ENCODE peak calls at places on chromosome 3, in four cellular contexts. D is AG04450, W is HAP-1, E is T-helper 17 cell. O is an unnamed sample.

GRCh38 chr3:72191211-72191960 is 406.4 kb upstream of the PROK2 start:
- DNase-seq in D (no peak), W (no peak), E (no peak), O (no peak)

GRCh38 chr3:36560685-36561084 is 180.4 kb downstream of the STAC start:
- DNase-seq in D (no peak), W (no peak), E (no peak), O (no peak)

GRCh38 chr3:187186801-187187421 is 10.4 kb upstream of the RTP1 start:
- DNase-seq in D (peak), W (no peak), E (no peak), O (no peak)

GRCh38 chr3:9951126-9951525 is 1.1 kb downstream of the PRRT3 start:
- DNase-seq in D (no peak), W (no peak), E (no peak), O (no peak)

GRCh38 chr3:139318431-139318816 is 25.4 kb upstream of the MRPS22 start:
- DNase-seq in D (no peak), W (no peak), E (no peak), O (peak)

GRCh38 chr3:46113608-46114007 is 86.3 kb upstream of the XCR1 start:
- DNase-seq in D (no peak), W (no peak), E (no peak), O (no peak)

GRCh38 chr3:110243081-110243480 is 828.5 kb upstream of the NECTIN3 start:
- DNase-seq in D (peak), W (peak), E (no peak), O (no peak)

GRCh38 chr3:170709046-170709445 is 123.2 kb upstream of the SLC7A14 start:
- DNase-seq in D (peak), W (no peak), E (no peak), O (no peak)

GRCh38 chr3:29331830-29332637 is 51.2 kb downstream of the RBMS3 start:
- DNase-seq in D (no peak), W (no peak), E (no peak), O (no peak)